ENCODE peak calls at places on chromosomes 13 and 19, in four cellular contexts. One of them, this sample, is unnamed.

GRCh38 chr13:46173656-46174055 is 8.3 kb downstream of the LCP1 start:
- DNase-seq in NCI-H2029 treated with DMSO at 0.1 percent for 48 hours: no peak
- DNase-seq in MV-4-11: peak
- DNase-seq in progenitor cell of endocrine pancreas: no peak
- DNase-seq in this sample: no peak

GRCh38 chr19:41521860-41522555 is 54.0 kb upstream of the CEACAM21 start:
- DNase-seq in progenitor cell of endocrine pancreas: no peak
- DNase-seq in MV-4-11: no peak
- DNase-seq in NCI-H2029 treated with DMSO at 0.1 percent for 48 hours: no peak
- DNase-seq in this sample: no peak

GRCh38 chr13:32228330-32229041 is 86.7 kb downstream of the ZAR1L start:
- DNase-seq in NCI-H2029 treated with DMSO at 0.1 percent for 48 hours: peak
- DNase-seq in MV-4-11: no peak
- DNase-seq in progenitor cell of endocrine pancreas: no peak
- DNase-seq in this sample: no peak

GRCh38 chr13:80454245-80454644 is 113.3 kb upstream of the SPRY2 start:
- DNase-seq in MV-4-11: peak
- DNase-seq in NCI-H2029 treated with DMSO at 0.1 percent for 48 hours: no peak
- DNase-seq in progenitor cell of endocrine pancreas: no peak
- DNase-seq in this sample: no peak

GRCh38 chr13:51292000-51292550 is 47.4 kb upstream of the SERPINE3 start:
- DNase-seq in progenitor cell of endocrine pancreas: no peak
- DNase-seq in MV-4-11: no peak
- DNase-seq in NCI-H2029 treated with DMSO at 0.1 percent for 48 hours: no peak
- DNase-seq in this sample: no peak

GRCh38 chr13:40639226-40639681 is 27.2 kb downstream of the FOXO1 start:
- DNase-seq in MV-4-11: peak
- DNase-seq in progenitor cell of endocrine pancreas: no peak
- DNase-seq in NCI-H2029 treated with DMSO at 0.1 percent for 48 hours: no peak
- DNase-seq in this sample: no peak

GRCh38 chr19:42203700-42204099 is 13.8 kb downstream of the DEDD2 start:
- DNase-seq in NCI-H2029 treated with DMSO at 0.1 percent for 48 hours: no peak
- DNase-seq in MV-4-11: no peak
- DNase-seq in progenitor cell of endocrine pancreas: no peak
- DNase-seq in this sample: no peak

GRCh38 chr13:96821381-96821780 is 172.9 kb downstream of the OXGR1 start:
- DNase-seq in NCI-H2029 treated with DMSO at 0.1 percent for 48 hours: no peak
- DNase-seq in progenitor cell of endocrine pancreas: no peak
- DNase-seq in MV-4-11: no peak
- DNase-seq in this sample: no peak

GRCh38 chr13:112053744-112054615 is 13.0 kb upstream of the SOX1 start:
- DNase-seq in NCI-H2029 treated with DMSO at 0.1 percent for 48 hours: no peak
- DNase-seq in MV-4-11: no peak
- DNase-seq in progenitor cell of endocrine pancreas: no peak
- DNase-seq in this sample: no peak

GRCh38 chr19:48102870-48103751 is 7.5 kb downstream of the PLA2G4C start:
- DNase-seq in MV-4-11: peak
- DNase-seq in NCI-H2029 treated with DMSO at 0.1 percent for 48 hours: peak
- DNase-seq in progenitor cell of endocrine pancreas: peak
- DNase-seq in this sample: no peak

GRCh38 chr13:37209621-37210020 is 104.2 kb upstream of the CSNK1A1L start:
- DNase-seq in NCI-H2029 treated with DMSO at 0.1 percent for 48 hours: no peak
- DNase-seq in MV-4-11: no peak
- DNase-seq in progenitor cell of endocrine pancreas: no peak
- DNase-seq in this sample: no peak

GRCh38 chr13:73060251-73061160 is 1.7 kb downstream of the KLF5 start:
- DNase-seq in progenitor cell of endocrine pancreas: no peak
- DNase-seq in MV-4-11: no peak
- DNase-seq in NCI-H2029 treated with DMSO at 0.1 percent for 48 hours: no peak
- DNase-seq in this sample: peak

GRCh38 chr13:99528547-99528946 is 27.3 kb downstream of the TM9SF2 start:
- DNase-seq in progenitor cell of endocrine pancreas: no peak
- DNase-seq in NCI-H2029 treated with DMSO at 0.1 percent for 48 hours: no peak
- DNase-seq in MV-4-11: no peak
- DNase-seq in this sample: no peak

GRCh38 chr13:57264965-57265364 is 98.0 kb downstream of the PRR20E start:
- DNase-seq in progenitor cell of endocrine pancreas: no peak
- DNase-seq in MV-4-11: no peak
- DNase-seq in NCI-H2029 treated with DMSO at 0.1 percent for 48 hours: no peak
- DNase-seq in this sample: no peak

GRCh38 chr13:76647550-76647949 is 238.7 kb downstream of the KCTD12 start:
- DNase-seq in progenitor cell of endocrine pancreas: no peak
- DNase-seq in NCI-H2029 treated with DMSO at 0.1 percent for 48 hours: no peak
- DNase-seq in MV-4-11: no peak
- DNase-seq in this sample: no peak

GRCh38 chr19:42508892-42509444 is 19.3 kb downstream of the CEACAM1 start:
- DNase-seq in MV-4-11: no peak
- DNase-seq in progenitor cell of endocrine pancreas: no peak
- DNase-seq in NCI-H2029 treated with DMSO at 0.1 percent for 48 hours: no peak
- DNase-seq in this sample: no peak

GRCh38 chr19:41895745-41896580 is 13.0 kb downstream of the ARHGEF1 start:
- DNase-seq in NCI-H2029 treated with DMSO at 0.1 percent for 48 hours: no peak
- DNase-seq in progenitor cell of endocrine pancreas: no peak
- DNase-seq in MV-4-11: no peak
- DNase-seq in this sample: no peak

This sample was measured in GM04504.